ENCODE peak calls at places on chromosomes 16 and 17, in ten cellular contexts. T is NCI-H2081, X is omental fat pad, J is NCI-H345, H is GM12891, O is GM23338, B is cardiac muscle cell, F is HS-5, Q is HEK293T, Z is T-helper 2 cell. D is an unnamed sample.

GRCh38 chr17:13885953-13886889 is 183.1 kb upstream of the COX10 start:
- DNase-seq in T (no peak), X (no peak), J (no peak), H (no peak), O (no peak), B (no peak), F (no peak), Q (no peak), Z (no peak), D (peak)

GRCh38 chr17:6108987-6109386 is 38.8 kb downstream of the WSCD1 start:
- DNase-seq in T (no peak), X (no peak), J (no peak), H (no peak), O (no peak), B (no peak), F (no peak), Q (no peak), Z (no peak), D (no peak)

GRCh38 chr17:50687200-50688066 is 20.3 kb downstream of the ANKRD40 start:
- DNase-seq in T (no peak), X (no peak), J (no peak), H (no peak), O (peak), B (peak), F (no peak), Q (no peak), Z (no peak), D (peak)

GRCh38 chr17:5545051-5545987 is 39.0 kb downstream of the NLRP1 start:
- DNase-seq in T (no peak), X (no peak), J (no peak), H (no peak), O (no peak), B (no peak), F (no peak), Q (peak), Z (no peak), D (no peak)

GRCh38 chr16:69179255-69180010 is 7.5 kb upstream of the SNTB2 start:
- DNase-seq in T (peak), X (no peak), J (no peak), H (no peak), O (no peak), B (peak), F (no peak), Q (no peak), Z (no peak), D (peak)

GRCh38 chr16:54952195-54952594 is 21.5 kb downstream of the IRX5 start:
- DNase-seq in T (no peak), X (no peak), J (no peak), H (no peak), O (no peak), B (no peak), F (no peak), Q (no peak), Z (no peak), D (no peak)

GRCh38 chr17:42023524-42024349 is 3.8 kb downstream of the NKIRAS2 start:
- DNase-seq in T (no peak), X (no peak), J (no peak), H (no peak), O (no peak), B (peak), F (no peak), Q (no peak), Z (no peak), D (no peak)

GRCh38 chr16:12900599-12901203 is 697 bp upstream of the SHISA9 start:
- DNase-seq in T (no peak), X (no peak), J (no peak), H (no peak), O (peak), B (no peak), F (no peak), Q (no peak), Z (no peak), D (peak)

GRCh38 chr17:45325810-45326209 is 9.0 kb upstream of the MAP3K14 start:
- DNase-seq in T (no peak), X (peak), J (no peak), H (no peak), O (no peak), B (no peak), F (no peak), Q (no peak), Z (no peak), D (peak)

GRCh38 chr16:67847064-67847861 is at the start of gene CENPT:
- DNase-seq in T (peak), X (no peak), J (peak), H (peak), O (peak), B (peak), F (no peak), Q (peak), Z (peak), D (peak)

GRCh38 chr17:41977991-41978390 is 11.4 kb downstream of the CNP start:
- DNase-seq in T (no peak), X (no peak), J (no peak), H (no peak), O (no peak), B (no peak), F (no peak), Q (no peak), Z (no peak), D (no peak)

GRCh38 chr17:55273579-55274370 is 9.0 kb downstream of the HLF start:
- DNase-seq in T (no peak), X (no peak), J (no peak), H (no peak), O (peak), B (no peak), F (no peak), Q (no peak), Z (no peak), D (peak)

GRCh38 chr17:83098241-83099085 is 19.1 kb downstream of the METRNL start:
- DNase-seq in T (no peak), X (no peak), J (no peak), H (no peak), O (no peak), B (no peak), F (no peak), Q (no peak), Z (no peak), D (peak)

GRCh38 chr17:60390223-60390622 is 1.7 kb downstream of the USP32 start:
- DNase-seq in T (no peak), X (no peak), J (no peak), H (no peak), O (no peak), B (peak), F (peak), Q (no peak), Z (no peak), D (no peak)

GRCh38 chr17:37824534-37825485 is 80.0 kb upstream of the HNF1B start:
- DNase-seq in T (no peak), X (no peak), J (no peak), H (no peak), O (peak), B (peak), F (peak), Q (no peak), Z (no peak), D (peak)

GRCh38 chr16:48366165-48367093 is 18.8 kb downstream of the SIAH1 start:
- DNase-seq in T (peak), X (no peak), J (peak), H (peak), O (peak), B (peak), F (peak), Q (peak), Z (peak), D (peak)

GRCh38 chr16:85168732-85169256 is 56.5 kb upstream of the CIBAR2 start:
- DNase-seq in T (peak), X (no peak), J (peak), H (peak), O (peak), B (peak), F (no peak), Q (peak), Z (no peak), D (peak)

GRCh38 chr17:40596261-40596919 is 31.1 kb upstream of the CCR7 start:
- DNase-seq in T (peak), X (no peak), J (peak), H (no peak), O (peak), B (no peak), F (no peak), Q (no peak), Z (peak), D (no peak)

GRCh38 chr17:17073006-17073626 is 30.9 kb downstream of the MPRIP start:
- DNase-seq in T (no peak), X (no peak), J (no peak), H (no peak), O (no peak), B (no peak), F (no peak), Q (no peak), Z (no peak), D (no peak)

GRCh38 chr16:21277045-21277926 is 804 bp downstream of the CRYM start:
- DNase-seq in T (peak), X (no peak), J (no peak), H (no peak), O (no peak), B (no peak), F (no peak), Q (no peak), Z (no peak), D (no peak)

GRCh38 chr17:19339341-19339815 is 23.1 kb downstream of the B9D1 start:
- DNase-seq in T (no peak), X (no peak), J (no peak), H (no peak), O (no peak), B (no peak), F (no peak), Q (no peak), Z (no peak), D (no peak)

GRCh38 chr17:19239544-19239943 is 2.4 kb downstream of the EPN2 start:
- DNase-seq in T (no peak), X (no peak), J (no peak), H (no peak), O (no peak), B (peak), F (no peak), Q (no peak), Z (no peak), D (no peak)

GRCh38 chr16:14070877-14071575 is at the start of gene MRTFB:
- DNase-seq in T (peak), X (peak), J (peak), H (peak), O (peak), B (peak), F (peak), Q (peak), Z (peak), D (peak)

GRCh38 chr16:50326835-50327465 is 41.8 kb downstream of the BRD7 start:
- DNase-seq in T (no peak), X (no peak), J (no peak), H (no peak), O (peak), B (peak), F (no peak), Q (peak), Z (peak), D (peak)

GRCh38 chr17:30226878-30227277 is 8.6 kb downstream of the SLC6A4 start:
- DNase-seq in T (no peak), X (no peak), J (no peak), H (no peak), O (no peak), B (no peak), F (no peak), Q (no peak), Z (no peak), D (no peak)

GRCh38 chr16:57600048-57600835 is 28.2 kb upstream of the ADGRG1 start:
- DNase-seq in T (peak), X (no peak), J (no peak), H (no peak), O (peak), B (peak), F (no peak), Q (peak), Z (peak), D (peak)

GRCh38 chr17:7250655-7251329 is 742 bp downstream of the CTDNEP1 start:
- DNase-seq in T (no peak), X (no peak), J (no peak), H (no peak), O (peak), B (no peak), F (no peak), Q (no peak), Z (no peak), D (peak)

GRCh38 chr16:17408955-17409441 is 61.8 kb downstream of the XYLT1 start:
- DNase-seq in T (no peak), X (no peak), J (no peak), H (peak), O (no peak), B (no peak), F (no peak), Q (no peak), Z (no peak), D (no peak)

GRCh38 chr16:89602273-89602951 is 11.0 kb upstream of the DPEP1 start:
- DNase-seq in T (peak), X (peak), J (no peak), H (no peak), O (peak), B (peak), F (peak), Q (peak), Z (peak), D (peak)

GRCh38 chr16:22053921-22054341 is 38.4 kb upstream of the VWA3A start:
- DNase-seq in T (no peak), X (no peak), J (no peak), H (no peak), O (no peak), B (no peak), F (no peak), Q (no peak), Z (peak), D (no peak)

GRCh38 chr16:48433849-48434530 is 48.8 kb upstream of the SIAH1 start:
- DNase-seq in T (no peak), X (no peak), J (no peak), H (no peak), O (no peak), B (no peak), F (no peak), Q (no peak), Z (no peak), D (no peak)

GRCh38 chr17:27455914-27456680 is at the start of gene KSR1:
- DNase-seq in T (peak), X (peak), J (peak), H (peak), O (peak), B (peak), F (no peak), Q (peak), Z (peak), D (peak)

GRCh38 chr16:67466581-67466980 is 14.4 kb downstream of the ATP6V0D1 start:
- DNase-seq in T (no peak), X (no peak), J (no peak), H (no peak), O (no peak), B (no peak), F (no peak), Q (no peak), Z (no peak), D (no peak)

GRCh38 chr17:77027271-77027670 is 113.5 kb upstream of the SEC14L1 start:
- DNase-seq in T (no peak), X (no peak), J (no peak), H (no peak), O (no peak), B (no peak), F (no peak), Q (no peak), Z (no peak), D (no peak)

GRCh38 chr17:80871341-80871740 is 120.3 kb upstream of the CHMP6 start:
- DNase-seq in T (no peak), X (no peak), J (no peak), H (no peak), O (no peak), B (peak), F (no peak), Q (no peak), Z (peak), D (no peak)

GRCh38 chr16:81697321-81697885 is 81.7 kb upstream of the PLCG2 start:
- DNase-seq in T (peak), X (no peak), J (peak), H (peak), O (peak), B (peak), F (no peak), Q (peak), Z (peak), D (peak)

GRCh38 chr16:77220427-77220826 is 21.2 kb downstream of the SYCE1L start:
- DNase-seq in T (no peak), X (no peak), J (no peak), H (no peak), O (no peak), B (no peak), F (no peak), Q (no peak), Z (no peak), D (no peak)

GRCh38 chr16:67884684-67885083 is at the start of gene NRN1L:
- DNase-seq in T (peak), X (peak), J (peak), H (no peak), O (peak), B (peak), F (no peak), Q (peak), Z (no peak), D (peak)

GRCh38 chr17:38560503-38561318 is 45.0 kb downstream of the SRCIN1 start:
- DNase-seq in T (no peak), X (no peak), J (no peak), H (no peak), O (peak), B (peak), F (no peak), Q (no peak), Z (peak), D (peak)

D was measured in left kidney.